ENCODE peak calls at places on chromosome 10, in five cellular contexts. K, D, Z, R and V are unnamed samples.

GRCh38 chr10:67602268-67602950 is 93.6 kb downstream of the CTNNA3 start:
- DNase-seq in K (no peak), D (no peak), Z (no peak), R (peak), V (no peak)

GRCh38 chr10:43230101-43230908 is 36.6 kb downstream of the RASGEF1A start:
- DNase-seq in K (no peak), D (no peak), Z (peak), R (no peak), V (no peak)

GRCh38 chr10:85946713-85947326 is 419.8 kb downstream of the GRID1 start:
- DNase-seq in K (no peak), D (no peak), Z (no peak), R (no peak), V (peak)

GRCh38 chr10:114491419-114491818 is 87.1 kb upstream of the AFAP1L2 start:
- DNase-seq in K (no peak), D (no peak), Z (peak), R (no peak), V (no peak)

GRCh38 chr10:119087271-119087897 is 6.8 kb upstream of the EIF3A start:
- DNase-seq in K (no peak), D (no peak), Z (no peak), R (no peak), V (no peak)

GRCh38 chr10:124168581-124168980 is 75.2 kb upstream of the CHST15 start:
- DNase-seq in K (no peak), D (no peak), Z (no peak), R (no peak), V (no peak)

GRCh38 chr10:121608669-121609190 is 10.5 kb upstream of the FGFR2 start:
- DNase-seq in K (peak), D (peak), Z (peak), R (no peak), V (peak)

GRCh38 chr10:60572511-60573194 is 183.0 kb upstream of the ANK3 start:
- DNase-seq in K (peak), D (peak), Z (peak), R (peak), V (no peak)

GRCh38 chr10:17782921-17783665 is 26.1 kb upstream of the MRC1 start:
- DNase-seq in K (no peak), D (no peak), Z (no peak), R (peak), V (no peak)

GRCh38 chr10:661891-662605 is 27.4 kb downstream of the DIP2C start:
- DNase-seq in K (no peak), D (no peak), Z (no peak), R (no peak), V (no peak)

GRCh38 chr10:16944961-16945360 is 127.7 kb upstream of the RSU1 start:
- DNase-seq in K (no peak), D (no peak), Z (no peak), R (no peak), V (no peak)